ENCODE peak calls at places on chromosomes 11 and 22, in six cellular contexts. One of them, this sample, is unnamed.

GRCh38 chr22:26914786-26915185 is 257.4 kb downstream of the MIAT start:
- DNase-seq in HEK293T: no peak
- DNase-seq in sigmoid colon: no peak
- DNase-seq in tibial nerve: no peak
- DNase-seq in NCI-H1092 treated with DMSO at 0.1 percent for 48 hours: no peak
- DNase-seq in renal cortical epithelial cell: no peak
- DNase-seq in this sample: no peak

GRCh38 chr11:75330279-75330678 is 21.2 kb downstream of the ARRB1 start:
- DNase-seq in HEK293T: no peak
- DNase-seq in sigmoid colon: no peak
- DNase-seq in tibial nerve: no peak
- DNase-seq in NCI-H1092 treated with DMSO at 0.1 percent for 48 hours: no peak
- DNase-seq in renal cortical epithelial cell: no peak
- DNase-seq in this sample: no peak

GRCh38 chr22:35355744-35356420 is 25.0 kb upstream of the HMOX1 start:
- DNase-seq in HEK293T: no peak
- DNase-seq in sigmoid colon: no peak
- DNase-seq in tibial nerve: no peak
- DNase-seq in NCI-H1092 treated with DMSO at 0.1 percent for 48 hours: no peak
- DNase-seq in renal cortical epithelial cell: no peak
- DNase-seq in this sample: no peak

GRCh38 chr22:36253523-36254490 is 874 bp downstream of the APOL1 start:
- DNase-seq in HEK293T: no peak
- DNase-seq in sigmoid colon: peak
- DNase-seq in tibial nerve: peak
- DNase-seq in NCI-H1092 treated with DMSO at 0.1 percent for 48 hours: peak
- DNase-seq in renal cortical epithelial cell: peak
- DNase-seq in this sample: no peak

GRCh38 chr11:8533332-8533731 is 60.7 kb downstream of the STK33 start:
- DNase-seq in HEK293T: no peak
- DNase-seq in sigmoid colon: no peak
- DNase-seq in tibial nerve: no peak
- DNase-seq in NCI-H1092 treated with DMSO at 0.1 percent for 48 hours: no peak
- DNase-seq in renal cortical epithelial cell: peak
- DNase-seq in this sample: no peak

GRCh38 chr11:61147271-61147670 is 14.0 kb downstream of the VPS37C start:
- DNase-seq in HEK293T: no peak
- DNase-seq in sigmoid colon: peak
- DNase-seq in tibial nerve: no peak
- DNase-seq in NCI-H1092 treated with DMSO at 0.1 percent for 48 hours: no peak
- DNase-seq in renal cortical epithelial cell: no peak
- DNase-seq in this sample: no peak

GRCh38 chr22:40009953-40010751 is 15.4 kb downstream of the FAM83F start:
- DNase-seq in HEK293T: no peak
- DNase-seq in sigmoid colon: no peak
- DNase-seq in tibial nerve: no peak
- DNase-seq in NCI-H1092 treated with DMSO at 0.1 percent for 48 hours: peak
- DNase-seq in renal cortical epithelial cell: no peak
- DNase-seq in this sample: no peak

GRCh38 chr11:15716550-15716949 is 601.8 kb downstream of the INSC start:
- DNase-seq in HEK293T: no peak
- DNase-seq in sigmoid colon: no peak
- DNase-seq in tibial nerve: no peak
- DNase-seq in NCI-H1092 treated with DMSO at 0.1 percent for 48 hours: peak
- DNase-seq in renal cortical epithelial cell: peak
- DNase-seq in this sample: no peak

GRCh38 chr11:70470127-70470526 is 71.8 kb downstream of the CTTN start:
- DNase-seq in HEK293T: no peak
- DNase-seq in sigmoid colon: peak
- DNase-seq in tibial nerve: no peak
- DNase-seq in NCI-H1092 treated with DMSO at 0.1 percent for 48 hours: no peak
- DNase-seq in renal cortical epithelial cell: no peak
- DNase-seq in this sample: no peak

GRCh38 chr22:19816372-19817119 is 38.1 kb downstream of the GNB1L start:
- DNase-seq in HEK293T: no peak
- DNase-seq in sigmoid colon: no peak
- DNase-seq in tibial nerve: no peak
- DNase-seq in NCI-H1092 treated with DMSO at 0.1 percent for 48 hours: no peak
- DNase-seq in renal cortical epithelial cell: no peak
- DNase-seq in this sample: no peak

GRCh38 chr11:117825538-117826359 is 1.2 kb upstream of the FXYD2 start:
- DNase-seq in HEK293T: no peak
- DNase-seq in sigmoid colon: peak
- DNase-seq in tibial nerve: no peak
- DNase-seq in NCI-H1092 treated with DMSO at 0.1 percent for 48 hours: no peak
- DNase-seq in renal cortical epithelial cell: no peak
- DNase-seq in this sample: no peak

GRCh38 chr11:80163441-80163840 is 722.6 kb upstream of the TENM4 start:
- DNase-seq in HEK293T: no peak
- DNase-seq in sigmoid colon: no peak
- DNase-seq in tibial nerve: no peak
- DNase-seq in NCI-H1092 treated with DMSO at 0.1 percent for 48 hours: no peak
- DNase-seq in renal cortical epithelial cell: peak
- DNase-seq in this sample: no peak

GRCh38 chr11:119423459-119424254 is 685 bp upstream of the THY1 start:
- DNase-seq in HEK293T: no peak
- DNase-seq in sigmoid colon: no peak
- DNase-seq in tibial nerve: no peak
- DNase-seq in NCI-H1092 treated with DMSO at 0.1 percent for 48 hours: no peak
- DNase-seq in renal cortical epithelial cell: no peak
- DNase-seq in this sample: no peak

GRCh38 chr11:119031912-119032280 is 1.2 kb upstream of the SLC37A4 start:
- DNase-seq in HEK293T: no peak
- DNase-seq in sigmoid colon: no peak
- DNase-seq in tibial nerve: no peak
- DNase-seq in NCI-H1092 treated with DMSO at 0.1 percent for 48 hours: no peak
- DNase-seq in renal cortical epithelial cell: no peak
- DNase-seq in this sample: no peak

GRCh38 chr11:959608-960007 is 33.9 kb downstream of the AP2A2 start:
- DNase-seq in HEK293T: no peak
- DNase-seq in sigmoid colon: no peak
- DNase-seq in tibial nerve: no peak
- DNase-seq in NCI-H1092 treated with DMSO at 0.1 percent for 48 hours: no peak
- DNase-seq in renal cortical epithelial cell: peak
- DNase-seq in this sample: no peak

GRCh38 chr11:5937868-5938602 is 4.0 kb upstream of the OR56A3 start:
- DNase-seq in HEK293T: no peak
- DNase-seq in sigmoid colon: no peak
- DNase-seq in tibial nerve: no peak
- DNase-seq in NCI-H1092 treated with DMSO at 0.1 percent for 48 hours: no peak
- DNase-seq in renal cortical epithelial cell: no peak
- DNase-seq in this sample: no peak

GRCh38 chr11:119416606-119417580 is 6.1 kb downstream of the THY1 start:
- DNase-seq in HEK293T: no peak
- DNase-seq in sigmoid colon: peak
- DNase-seq in tibial nerve: no peak
- DNase-seq in NCI-H1092 treated with DMSO at 0.1 percent for 48 hours: no peak
- DNase-seq in renal cortical epithelial cell: peak
- DNase-seq in this sample: peak

GRCh38 chr11:103946793-103947565 is 89.5 kb upstream of the DDI1 start:
- DNase-seq in HEK293T: no peak
- DNase-seq in sigmoid colon: no peak
- DNase-seq in tibial nerve: no peak
- DNase-seq in NCI-H1092 treated with DMSO at 0.1 percent for 48 hours: no peak
- DNase-seq in renal cortical epithelial cell: no peak
- DNase-seq in this sample: peak

GRCh38 chr11:26551186-26551801 is 20.8 kb downstream of the MUC15 start:
- DNase-seq in HEK293T: no peak
- DNase-seq in sigmoid colon: no peak
- DNase-seq in tibial nerve: no peak
- DNase-seq in NCI-H1092 treated with DMSO at 0.1 percent for 48 hours: no peak
- DNase-seq in renal cortical epithelial cell: peak
- DNase-seq in this sample: peak

GRCh38 chr22:16789860-16790493 is 35.2 kb downstream of the XKR3 start:
- DNase-seq in HEK293T: no peak
- DNase-seq in sigmoid colon: no peak
- DNase-seq in tibial nerve: no peak
- DNase-seq in NCI-H1092 treated with DMSO at 0.1 percent for 48 hours: no peak
- DNase-seq in renal cortical epithelial cell: no peak
- DNase-seq in this sample: no peak

GRCh38 chr11:124394408-124394807 is 4.4 kb downstream of the OR8B3 start:
- DNase-seq in HEK293T: no peak
- DNase-seq in sigmoid colon: no peak
- DNase-seq in tibial nerve: no peak
- DNase-seq in NCI-H1092 treated with DMSO at 0.1 percent for 48 hours: no peak
- DNase-seq in renal cortical epithelial cell: no peak
- DNase-seq in this sample: no peak

GRCh38 chr22:31830721-31831070 is 76.9 kb downstream of the DEPDC5 start:
- DNase-seq in HEK293T: no peak
- DNase-seq in sigmoid colon: no peak
- DNase-seq in tibial nerve: no peak
- DNase-seq in NCI-H1092 treated with DMSO at 0.1 percent for 48 hours: no peak
- DNase-seq in renal cortical epithelial cell: no peak
- DNase-seq in this sample: no peak

GRCh38 chr11:33617672-33618362 is 82.8 kb downstream of the C11orf91 start:
- DNase-seq in HEK293T: no peak
- DNase-seq in sigmoid colon: no peak
- DNase-seq in tibial nerve: no peak
- DNase-seq in NCI-H1092 treated with DMSO at 0.1 percent for 48 hours: no peak
- DNase-seq in renal cortical epithelial cell: peak
- DNase-seq in this sample: no peak

GRCh38 chr11:84345597-84345996 is 1059.4 kb upstream of the CCDC90B start:
- DNase-seq in HEK293T: no peak
- DNase-seq in sigmoid colon: no peak
- DNase-seq in tibial nerve: no peak
- DNase-seq in NCI-H1092 treated with DMSO at 0.1 percent for 48 hours: no peak
- DNase-seq in renal cortical epithelial cell: no peak
- DNase-seq in this sample: no peak

GRCh38 chr11:14443642-14444041 is 56.0 kb downstream of the COPB1 start:
- DNase-seq in HEK293T: no peak
- DNase-seq in sigmoid colon: no peak
- DNase-seq in tibial nerve: no peak
- DNase-seq in NCI-H1092 treated with DMSO at 0.1 percent for 48 hours: no peak
- DNase-seq in renal cortical epithelial cell: peak
- DNase-seq in this sample: no peak

GRCh38 chr11:108985611-108986279 is 320.9 kb downstream of the DDX10 start:
- DNase-seq in HEK293T: no peak
- DNase-seq in sigmoid colon: no peak
- DNase-seq in tibial nerve: no peak
- DNase-seq in NCI-H1092 treated with DMSO at 0.1 percent for 48 hours: no peak
- DNase-seq in renal cortical epithelial cell: peak
- DNase-seq in this sample: no peak

GRCh38 chr11:8807544-8808225 is 103.3 kb upstream of the AKIP1 start:
- DNase-seq in HEK293T: no peak
- DNase-seq in sigmoid colon: peak
- DNase-seq in tibial nerve: peak
- DNase-seq in NCI-H1092 treated with DMSO at 0.1 percent for 48 hours: no peak
- DNase-seq in renal cortical epithelial cell: peak
- DNase-seq in this sample: peak

GRCh38 chr11:134644489-134645456 is 232.7 kb upstream of the B3GAT1 start:
- DNase-seq in HEK293T: no peak
- DNase-seq in sigmoid colon: peak
- DNase-seq in tibial nerve: no peak
- DNase-seq in NCI-H1092 treated with DMSO at 0.1 percent for 48 hours: no peak
- DNase-seq in renal cortical epithelial cell: no peak
- DNase-seq in this sample: no peak

This sample was measured in AG09319.